ENCODE peak calls at places on chromosomes 11 and 22, in ten cellular contexts. One of them, this sample, is unnamed.

GRCh38 chr11:65440831-65441499 is 18.4 kb downstream of the NEAT1 start:
- DNase-seq in tibial nerve: peak
- DNase-seq in lower lobe of right lung: no peak
- DNase-seq in left ventricle myocardium inferior: no peak
- DNase-seq in neural progenitor cell: no peak
- DNase-seq in CD4-positive, alpha-beta memory T cell: no peak
- DNase-seq in suprapubic skin: peak
- DNase-seq in RWPE1: no peak
- DNase-seq in transverse colon: no peak
- DNase-seq in dorsolateral prefrontal cortex: no peak
- DNase-seq in this sample: no peak

GRCh38 chr11:72635931-72636330 is 38.3 kb downstream of the PDE2A start:
- DNase-seq in dorsolateral prefrontal cortex: no peak
- DNase-seq in neural progenitor cell: no peak
- DNase-seq in RWPE1: no peak
- DNase-seq in CD4-positive, alpha-beta memory T cell: no peak
- DNase-seq in transverse colon: no peak
- DNase-seq in left ventricle myocardium inferior: no peak
- DNase-seq in suprapubic skin: no peak
- DNase-seq in lower lobe of right lung: no peak
- DNase-seq in tibial nerve: no peak
- DNase-seq in this sample: no peak

GRCh38 chr11:9748361-9748970 is 84.6 kb downstream of the SWAP70 start:
- DNase-seq in suprapubic skin: no peak
- DNase-seq in CD4-positive, alpha-beta memory T cell: peak
- DNase-seq in left ventricle myocardium inferior: no peak
- DNase-seq in transverse colon: peak
- DNase-seq in tibial nerve: no peak
- DNase-seq in dorsolateral prefrontal cortex: peak
- DNase-seq in lower lobe of right lung: peak
- DNase-seq in neural progenitor cell: peak
- DNase-seq in RWPE1: no peak
- DNase-seq in this sample: peak

GRCh38 chr11:95505927-95506426 is 275.0 kb upstream of the SESN3 start:
- DNase-seq in neural progenitor cell: no peak
- DNase-seq in CD4-positive, alpha-beta memory T cell: no peak
- DNase-seq in suprapubic skin: no peak
- DNase-seq in RWPE1: no peak
- DNase-seq in transverse colon: no peak
- DNase-seq in dorsolateral prefrontal cortex: no peak
- DNase-seq in lower lobe of right lung: no peak
- DNase-seq in tibial nerve: no peak
- DNase-seq in left ventricle myocardium inferior: no peak
- DNase-seq in this sample: no peak

GRCh38 chr11:132234878-132235277 is 864.5 kb downstream of the NTM start:
- DNase-seq in transverse colon: no peak
- DNase-seq in CD4-positive, alpha-beta memory T cell: no peak
- DNase-seq in neural progenitor cell: no peak
- DNase-seq in lower lobe of right lung: no peak
- DNase-seq in tibial nerve: no peak
- DNase-seq in left ventricle myocardium inferior: no peak
- DNase-seq in suprapubic skin: no peak
- DNase-seq in dorsolateral prefrontal cortex: no peak
- DNase-seq in RWPE1: no peak
- DNase-seq in this sample: no peak

GRCh38 chr11:75169101-75169885 is 18.4 kb downstream of the SLCO2B1 start:
- DNase-seq in RWPE1: no peak
- DNase-seq in dorsolateral prefrontal cortex: no peak
- DNase-seq in neural progenitor cell: no peak
- DNase-seq in left ventricle myocardium inferior: no peak
- DNase-seq in tibial nerve: no peak
- DNase-seq in CD4-positive, alpha-beta memory T cell: no peak
- DNase-seq in suprapubic skin: no peak
- DNase-seq in lower lobe of right lung: no peak
- DNase-seq in transverse colon: no peak
- DNase-seq in this sample: no peak

GRCh38 chr11:14237333-14237988 is 121.5 kb downstream of the RRAS2 start:
- DNase-seq in transverse colon: peak
- DNase-seq in neural progenitor cell: no peak
- DNase-seq in lower lobe of right lung: no peak
- DNase-seq in dorsolateral prefrontal cortex: peak
- DNase-seq in suprapubic skin: no peak
- DNase-seq in CD4-positive, alpha-beta memory T cell: no peak
- DNase-seq in left ventricle myocardium inferior: no peak
- DNase-seq in tibial nerve: no peak
- DNase-seq in RWPE1: no peak
- DNase-seq in this sample: peak

GRCh38 chr11:10325398-10326079 is 20.7 kb downstream of the ADM start:
- DNase-seq in left ventricle myocardium inferior: no peak
- DNase-seq in CD4-positive, alpha-beta memory T cell: no peak
- DNase-seq in lower lobe of right lung: no peak
- DNase-seq in transverse colon: no peak
- DNase-seq in tibial nerve: no peak
- DNase-seq in RWPE1: no peak
- DNase-seq in suprapubic skin: no peak
- DNase-seq in dorsolateral prefrontal cortex: no peak
- DNase-seq in neural progenitor cell: no peak
- DNase-seq in this sample: no peak

GRCh38 chr11:71109586-71109985 is 142.8 kb downstream of the SHANK2 start:
- DNase-seq in left ventricle myocardium inferior: no peak
- DNase-seq in dorsolateral prefrontal cortex: no peak
- DNase-seq in tibial nerve: no peak
- DNase-seq in transverse colon: no peak
- DNase-seq in CD4-positive, alpha-beta memory T cell: no peak
- DNase-seq in neural progenitor cell: no peak
- DNase-seq in lower lobe of right lung: no peak
- DNase-seq in RWPE1: no peak
- DNase-seq in suprapubic skin: no peak
- DNase-seq in this sample: no peak

GRCh38 chr11:112762686-112763048 is 198.6 kb upstream of the NCAM1 start:
- DNase-seq in neural progenitor cell: no peak
- DNase-seq in transverse colon: no peak
- DNase-seq in dorsolateral prefrontal cortex: no peak
- DNase-seq in left ventricle myocardium inferior: no peak
- DNase-seq in suprapubic skin: no peak
- DNase-seq in CD4-positive, alpha-beta memory T cell: no peak
- DNase-seq in tibial nerve: no peak
- DNase-seq in RWPE1: no peak
- DNase-seq in lower lobe of right lung: no peak
- DNase-seq in this sample: no peak

GRCh38 chr11:118845369-118845768 is 38.3 kb upstream of the CXCR5 start:
- DNase-seq in tibial nerve: no peak
- DNase-seq in left ventricle myocardium inferior: no peak
- DNase-seq in dorsolateral prefrontal cortex: no peak
- DNase-seq in suprapubic skin: no peak
- DNase-seq in lower lobe of right lung: no peak
- DNase-seq in RWPE1: peak
- DNase-seq in CD4-positive, alpha-beta memory T cell: no peak
- DNase-seq in neural progenitor cell: no peak
- DNase-seq in transverse colon: no peak
- DNase-seq in this sample: no peak
- H3K27ac ChIP-seq in tibial nerve: no peak
- H3K27ac ChIP-seq in left ventricle myocardium inferior: no peak
- H3K27ac ChIP-seq in dorsolateral prefrontal cortex: no peak
- H3K27ac ChIP-seq in suprapubic skin: no peak
- H3K27ac ChIP-seq in lower lobe of right lung: no peak
- H3K27ac ChIP-seq in RWPE1: peak
- H3K27ac ChIP-seq in CD4-positive, alpha-beta memory T cell: no peak
- H3K27ac ChIP-seq in neural progenitor cell: no peak
- H3K27ac ChIP-seq in transverse colon: no peak
- H3K27ac ChIP-seq in this sample: no peak

DNA sequence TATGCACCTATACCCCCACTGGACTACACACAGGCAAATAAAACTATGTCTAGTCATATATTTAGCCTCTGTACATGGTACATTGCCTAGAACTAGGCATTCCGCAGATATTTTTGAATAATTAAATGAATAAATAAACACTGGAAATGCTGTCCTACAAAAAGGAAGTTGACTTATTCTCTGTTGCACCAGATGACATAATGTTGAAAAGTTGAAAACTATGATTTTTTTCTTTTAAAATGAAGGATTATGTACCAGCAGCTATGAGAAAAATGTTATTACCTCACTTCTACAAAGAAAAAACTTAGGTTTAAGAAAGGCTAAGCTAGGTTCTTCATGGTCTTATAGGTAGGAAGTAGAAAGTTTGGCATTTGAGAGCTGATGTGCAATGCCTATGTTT is 856.6 kb downstream of the METTL15 start:
- DNase-seq in transverse colon: no peak
- DNase-seq in CD4-positive, alpha-beta memory T cell: no peak
- DNase-seq in neural progenitor cell: no peak
- DNase-seq in RWPE1: no peak
- DNase-seq in suprapubic skin: no peak
- DNase-seq in left ventricle myocardium inferior: no peak
- DNase-seq in lower lobe of right lung: no peak
- DNase-seq in dorsolateral prefrontal cortex: no peak
- DNase-seq in tibial nerve: no peak
- DNase-seq in this sample: no peak
- H3K27ac ChIP-seq in transverse colon: no peak
- H3K27ac ChIP-seq in CD4-positive, alpha-beta memory T cell: no peak
- H3K27ac ChIP-seq in neural progenitor cell: no peak
- H3K27ac ChIP-seq in RWPE1: no peak
- H3K27ac ChIP-seq in suprapubic skin: no peak
- H3K27ac ChIP-seq in left ventricle myocardium inferior: no peak
- H3K27ac ChIP-seq in lower lobe of right lung: no peak
- H3K27ac ChIP-seq in dorsolateral prefrontal cortex: no peak
- H3K27ac ChIP-seq in tibial nerve: no peak
- H3K27ac ChIP-seq in this sample: no peak

GRCh38 chr22:24587948-24588347 is 4.9 kb downstream of the LRRC75B start:
- DNase-seq in CD4-positive, alpha-beta memory T cell: no peak
- DNase-seq in transverse colon: no peak
- DNase-seq in lower lobe of right lung: no peak
- DNase-seq in dorsolateral prefrontal cortex: no peak
- DNase-seq in RWPE1: no peak
- DNase-seq in neural progenitor cell: no peak
- DNase-seq in tibial nerve: no peak
- DNase-seq in suprapubic skin: no peak
- DNase-seq in left ventricle myocardium inferior: no peak
- DNase-seq in this sample: no peak
- H3K27ac ChIP-seq in CD4-positive, alpha-beta memory T cell: no peak
- H3K27ac ChIP-seq in transverse colon: no peak
- H3K27ac ChIP-seq in lower lobe of right lung: no peak
- H3K27ac ChIP-seq in dorsolateral prefrontal cortex: peak
- H3K27ac ChIP-seq in RWPE1: peak
- H3K27ac ChIP-seq in neural progenitor cell: no peak
- H3K27ac ChIP-seq in tibial nerve: peak
- H3K27ac ChIP-seq in suprapubic skin: no peak
- H3K27ac ChIP-seq in left ventricle myocardium inferior: no peak
- H3K27ac ChIP-seq in this sample: peak

GRCh38 chr11:68694404-68695297 is 10.3 kb downstream of the GAL start:
- DNase-seq in lower lobe of right lung: no peak
- DNase-seq in left ventricle myocardium inferior: no peak
- DNase-seq in tibial nerve: no peak
- DNase-seq in dorsolateral prefrontal cortex: no peak
- DNase-seq in suprapubic skin: no peak
- DNase-seq in RWPE1: no peak
- DNase-seq in CD4-positive, alpha-beta memory T cell: no peak
- DNase-seq in neural progenitor cell: no peak
- DNase-seq in transverse colon: no peak
- DNase-seq in this sample: no peak
- H3K27ac ChIP-seq in lower lobe of right lung: no peak
- H3K27ac ChIP-seq in left ventricle myocardium inferior: no peak
- H3K27ac ChIP-seq in tibial nerve: no peak
- H3K27ac ChIP-seq in dorsolateral prefrontal cortex: no peak
- H3K27ac ChIP-seq in suprapubic skin: no peak
- H3K27ac ChIP-seq in RWPE1: no peak
- H3K27ac ChIP-seq in CD4-positive, alpha-beta memory T cell: no peak
- H3K27ac ChIP-seq in neural progenitor cell: no peak
- H3K27ac ChIP-seq in transverse colon: no peak
- H3K27ac ChIP-seq in this sample: no peak

DNA sequence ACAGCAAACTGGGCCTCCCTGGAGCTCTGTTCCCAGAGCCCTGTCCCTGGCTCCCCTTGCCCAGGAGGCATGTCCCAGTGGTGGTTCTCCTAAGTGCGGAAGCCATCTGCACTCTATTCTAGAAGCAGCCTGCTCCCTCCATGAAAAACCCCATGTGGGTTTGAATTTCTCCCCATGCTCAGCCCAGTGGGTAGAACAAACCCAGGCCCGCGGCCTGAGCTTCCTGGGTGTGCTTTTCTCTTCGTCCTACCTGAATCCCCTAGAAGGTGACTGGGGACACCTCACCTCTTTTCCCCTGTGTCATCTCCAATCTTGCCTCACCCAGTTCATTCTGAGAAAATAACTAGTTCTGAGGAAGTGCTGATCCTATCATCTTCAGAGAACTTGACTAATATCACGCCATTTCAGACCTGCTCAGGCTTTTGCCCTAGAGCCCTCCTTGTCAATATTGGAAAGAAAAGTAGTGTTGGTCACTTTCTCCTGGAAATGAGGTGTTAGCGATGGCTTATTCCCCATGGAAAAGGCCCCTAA is 15.9 kb downstream of the IL10RA start:
- DNase-seq in left ventricle myocardium inferior: no peak
- DNase-seq in neural progenitor cell: no peak
- DNase-seq in suprapubic skin: peak
- DNase-seq in CD4-positive, alpha-beta memory T cell: no peak
- DNase-seq in RWPE1: no peak
- DNase-seq in lower lobe of right lung: no peak
- DNase-seq in dorsolateral prefrontal cortex: no peak
- DNase-seq in tibial nerve: no peak
- DNase-seq in transverse colon: peak
- DNase-seq in this sample: no peak
- H3K27ac ChIP-seq in left ventricle myocardium inferior: peak
- H3K27ac ChIP-seq in neural progenitor cell: peak
- H3K27ac ChIP-seq in suprapubic skin: peak
- H3K27ac ChIP-seq in CD4-positive, alpha-beta memory T cell: peak
- H3K27ac ChIP-seq in RWPE1: no peak
- H3K27ac ChIP-seq in lower lobe of right lung: peak
- H3K27ac ChIP-seq in dorsolateral prefrontal cortex: no peak
- H3K27ac ChIP-seq in tibial nerve: peak
- H3K27ac ChIP-seq in transverse colon: peak
- H3K27ac ChIP-seq in this sample: peak

DNA sequence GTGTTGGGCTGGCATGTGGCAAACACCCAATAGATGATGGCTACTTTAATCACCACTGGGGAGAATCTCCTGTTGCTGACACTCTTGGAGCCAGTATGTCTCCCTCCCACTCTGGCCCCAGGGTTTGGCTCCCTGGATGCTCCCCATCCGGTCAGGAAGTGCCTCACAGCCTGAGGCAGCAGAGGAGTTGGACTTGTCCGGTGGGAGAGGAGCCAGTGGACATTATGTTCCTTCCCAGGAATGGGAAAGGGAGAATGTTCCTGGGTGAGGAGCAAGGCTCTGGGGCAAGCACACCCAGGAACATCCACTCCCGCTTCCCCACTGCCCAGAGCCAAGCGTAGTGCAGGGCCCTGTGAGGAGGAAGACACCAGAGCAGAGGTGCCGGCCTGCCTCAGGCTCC is 84.6 kb upstream of the NAV2 start:
- DNase-seq in CD4-positive, alpha-beta memory T cell: no peak
- DNase-seq in left ventricle myocardium inferior: peak
- DNase-seq in neural progenitor cell: no peak
- DNase-seq in suprapubic skin: peak
- DNase-seq in tibial nerve: peak
- DNase-seq in transverse colon: peak
- DNase-seq in lower lobe of right lung: no peak
- DNase-seq in RWPE1: peak
- DNase-seq in dorsolateral prefrontal cortex: no peak
- DNase-seq in this sample: no peak
- H3K27ac ChIP-seq in CD4-positive, alpha-beta memory T cell: no peak
- H3K27ac ChIP-seq in left ventricle myocardium inferior: peak
- H3K27ac ChIP-seq in neural progenitor cell: no peak
- H3K27ac ChIP-seq in suprapubic skin: peak
- H3K27ac ChIP-seq in tibial nerve: peak
- H3K27ac ChIP-seq in transverse colon: peak
- H3K27ac ChIP-seq in lower lobe of right lung: peak
- H3K27ac ChIP-seq in RWPE1: peak
- H3K27ac ChIP-seq in dorsolateral prefrontal cortex: no peak
- H3K27ac ChIP-seq in this sample: no peak